ENCODE peak calls at places on chromosome 7, in seven cellular contexts. E is stomach, R is sigmoid colon, C is spleen, W is HCT116, O is esophagus muscularis mucosa, H is prostate gland. D is an unnamed sample.

GRCh38 chr7:67913604-67914003 is 917.0 kb downstream of the TYW1 start:
- DNase-seq in C (no peak), O (no peak), W (no peak), H (no peak), R (no peak), E (no peak), D (no peak)

GRCh38 chr7:98556288-98556687 is 60.8 kb upstream of the NPTX2 start:
- DNase-seq in C (peak; percentile 52), R (no peak), W (no peak), H (peak; percentile 20), O (no peak), E (no peak), D (no peak)

GRCh38 chr7:23664122-23664521 is 15.9 kb upstream of the FAM221A start:
- DNase-seq in E (no peak), R (no peak), H (no peak), O (no peak), C (no peak), W (no peak), D (no peak)

GRCh38 chr7:55308186-55308929 is 56.8 kb upstream of the LANCL2 start:
- DNase-seq in H (no peak), C (no peak), W (no peak), R (no peak), E (no peak), O (no peak), D (no peak)

GRCh38 chr7:11492307-11492706 is 339.7 kb downstream of the THSD7A start:
- DNase-seq in W (no peak), R (no peak), H (no peak), E (no peak), C (no peak), O (no peak), D (peak; percentile 52)

GRCh38 chr7:144489504-144489903 is 86.0 kb upstream of the NOBOX start:
- DNase-seq in C (no peak), R (no peak), E (no peak), W (no peak), O (no peak), H (no peak), D (no peak)

GRCh38 chr7:20825555-20825954 is 38.9 kb upstream of the SP8 start:
- DNase-seq in O (no peak), H (no peak), R (no peak), C (no peak), E (no peak), W (no peak), D (no peak)

GRCh38 chr7:151310578-151310977 is 31.0 kb upstream of the NUB1 start:
- DNase-seq in O (no peak), R (no peak), H (no peak), E (no peak), W (no peak), C (no peak), D (no peak)

GRCh38 chr7:114081606-114082425 is 163.0 kb upstream of the PPP1R3A start:
- DNase-seq in W (peak; percentile 56), R (peak; percentile 54), C (no peak), O (no peak), H (no peak), E (no peak), D (peak; percentile 32)

GRCh38 chr7:81584667-81585066 is 185.2 kb downstream of the HGF start:
- DNase-seq in R (no peak), O (no peak), W (no peak), H (no peak), C (no peak), E (no peak), D (no peak)

GRCh38 chr7:9149499-9150082 is 716.2 kb downstream of the NXPH1 start:
- DNase-seq in C (no peak), W (no peak), R (no peak), H (no peak), E (no peak), O (no peak), D (no peak)

GRCh38 chr7:123154231-123154860 is 45.4 kb downstream of the SLC13A1 start:
- DNase-seq in C (no peak), H (peak; percentile 75), O (peak; percentile 94), W (peak; percentile 90), E (peak; percentile 80), R (peak; percentile 71), D (peak; percentile 34)

GRCh38 chr7:142802301-142802700 is 31.5 kb downstream of the PRSS2 start:
- DNase-seq in E (no peak), O (no peak), H (no peak), C (no peak), W (no peak), R (no peak), D (no peak)

GRCh38 chr7:88202278-88202677 is 17.6 kb downstream of the SRI start:
- DNase-seq in H (no peak), R (no peak), E (no peak), W (no peak), C (no peak), O (no peak), D (no peak)

GRCh38 chr7:27899601-27900000 is 159.6 kb downstream of the TAX1BP1 start:
- DNase-seq in O (no peak), R (no peak), W (no peak), H (no peak), C (no peak), E (no peak), D (no peak)

GRCh38 chr7:12895296-12895695 is 207.9 kb downstream of the ARL4A start:
- DNase-seq in R (no peak), H (no peak), W (no peak), E (no peak), O (no peak), C (no peak), D (no peak)

GRCh38 chr7:50655490-50655889 is 90.3 kb upstream of the DDC start:
- DNase-seq in R (no peak), C (no peak), H (no peak), O (no peak), W (no peak), E (no peak), D (no peak)

GRCh38 chr7:80017101-80017500 is 117.5 kb upstream of the GNAI1 start:
- DNase-seq in O (no peak), W (no peak), R (no peak), H (no peak), E (no peak), C (no peak), D (no peak)

GRCh38 chr7:18496336-18496700 is 769 bp downstream of the HDAC9 start:
- DNase-seq in H (no peak), E (no peak), R (no peak), W (no peak), O (no peak), C (no peak), D (no peak)

DNA sequence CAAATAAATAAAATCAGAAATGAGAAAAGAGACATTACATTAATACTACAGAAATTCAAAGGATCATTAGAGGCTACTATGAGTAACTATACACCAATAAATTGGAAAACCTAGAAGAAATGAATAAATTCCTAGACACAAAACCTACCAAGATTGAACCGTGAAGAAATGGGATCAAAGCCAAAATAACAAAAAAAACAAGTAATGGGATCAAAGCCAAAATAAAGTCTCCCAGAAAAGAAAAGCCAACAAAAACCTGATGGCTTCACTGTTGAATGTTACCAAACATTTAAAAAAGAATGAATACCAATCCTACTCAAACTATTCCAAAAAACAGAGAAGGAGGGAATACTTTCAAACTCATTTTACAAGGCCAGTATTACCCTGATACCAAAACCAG is 20.0 kb downstream of the GSDME start:
- DNase-seq in C (no peak), H (no peak), W (no peak), R (no peak), O (no peak), E (no peak), D (no peak)
- H3K27me3 ChIP-seq in C (no peaks in the 10 kb centered on the region), H (no peaks in the 10 kb centered on the region), W (no peaks in the 10 kb centered on the region), R (no peaks in the 10 kb centered on the region), O (no peaks in the 10 kb centered on the region), E (no peaks in the 10 kb centered on the region), D (no peaks in the 10 kb centered on the region)

GRCh38 chr7:132879579-132879978 is 202.3 kb downstream of the CHCHD3 start:
- DNase-seq in R (no peak), C (no peak), W (no peak), O (no peak), E (no peak), H (no peak), D (no peak)

GRCh38 chr7:132872034-132872433 is 209.9 kb downstream of the CHCHD3 start:
- DNase-seq in O (no peak), C (no peak), R (no peak), H (no peak), E (no peak), W (no peak), D (no peak)

GRCh38 chr7:132878228-132878919 is 203.5 kb downstream of the CHCHD3 start:
- DNase-seq in C (no peak), H (no peak), R (no peak), W (no peak), O (no peak), E (no peak), D (no peak)

GRCh38 chr7:132877578-132877977 is 204.3 kb downstream of the CHCHD3 start:
- DNase-seq in E (no peak), W (no peak), O (no peak), R (no peak), C (no peak), H (no peak), D (no peak)

GRCh38 chr7:132876576-132876975 is 205.3 kb downstream of the CHCHD3 start:
- DNase-seq in W (no peak), O (no peak), H (no peak), C (no peak), E (no peak), R (no peak), D (no peak)
- TF ChIP-seq POLR2AphosphoS5 in W (no peak), O (no peak), H (no peak), C (no peak), E (no peak), R (no peak), D (no peak)

GRCh38 chr7:117587931-117588330 is 108.1 kb downstream of the CFTR start:
- DNase-seq in E (no peak), W (no peak), O (no peak), H (no peak), C (no peak), R (no peak), D (no peak)
- H3K27ac ChIP-seq in E (no peak overlapping the region), W (no peak overlapping the region), O (no peak overlapping the region), H (no peak overlapping the region), C (no peak overlapping the region), R (no peak overlapping the region), D (no peak overlapping the region)

GRCh38 chr7:26398436-26399308 is 107.0 kb downstream of the SNX10 start:
- DNase-seq in C (peak; percentile 93), W (no peak), H (peak; percentile 35), R (peak; percentile 76), E (peak; percentile 48), O (no peak), D (peak; percentile 83)

GRCh38 chr7:26399309-26399610 is 107.6 kb downstream of the SNX10 start:
- DNase-seq in R (no peak), E (peak; percentile 28), H (peak; percentile 24), O (no peak), W (no peak), C (peak; percentile 82), D (no peak)

GRCh38 chr7:26404189-26404996 is 112.7 kb downstream of the SNX10 start:
- DNase-seq in C (no peak), H (no peak), W (no peak), E (no peak), O (no peak), R (no peak), D (no peak)

GRCh38 chr7:26399747-26400146 is 108.1 kb downstream of the SNX10 start:
- DNase-seq in W (no peak), O (no peak), C (no peak), H (no peak), R (no peak), E (no peak), D (no peak)

DNA sequence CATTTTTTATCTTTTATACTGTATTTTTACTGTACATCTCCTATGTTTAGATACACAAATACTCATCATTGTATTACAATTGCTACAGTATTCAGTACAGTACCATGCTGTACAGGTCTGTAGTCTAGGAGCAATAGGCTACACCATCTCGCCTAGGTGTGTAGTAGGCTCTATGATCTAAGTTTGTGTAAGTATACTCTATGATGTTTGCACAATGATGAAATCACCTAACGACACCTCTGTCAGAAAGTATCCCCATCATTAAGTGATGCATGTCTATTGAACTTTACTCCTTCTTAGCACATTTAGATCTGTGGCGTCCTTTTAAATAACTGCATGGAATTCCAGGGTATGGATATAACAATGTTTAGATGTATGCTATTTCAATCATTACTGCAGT is 112.0 kb downstream of the SNX10 start:
- DNase-seq in W (no peak), E (no peak), O (no peak), R (no peak), C (no peak), H (no peak), D (no peak)
- H3K27me3 ChIP-seq in W (no peaks in the 10 kb centered on the region), E (no peaks in the 10 kb centered on the region), O (no peaks in the 10 kb centered on the region), R (no peaks in the 10 kb centered on the region), C (no peaks in the 10 kb centered on the region), H (no peaks in the 10 kb centered on the region), D (no peaks in the 10 kb centered on the region)

D was measured in HL-60.